ENCODE peak calls at places on chromosomes 4 and X, in seven cellular contexts. K is mesendoderm, T is IMR-90, I is neuronal stem cell, J is H1, F is trophoblast cell, H is H9. B is an unnamed sample.

GRCh38 chrX:106404512-106404911 is 207.3 kb upstream of the RADX start:
- DNase-seq in K (peak; percentile 18), J (no peak), H (no peak), F (peak; percentile 21), I (no peak), T (no peak), B (no peak)

GRCh38 chr4:10015140-10015753 is 6.0 kb downstream of the SLC2A9 start:
- DNase-seq in F (no peak), J (peak; percentile 46), H (peak; percentile 79), I (peak; percentile 41), K (peak; percentile 76), T (peak; percentile 42), B (no peak)

GRCh38 chr4:174380699-174381098 is 97.0 kb downstream of the CEP44 start:
- DNase-seq in K (peak; percentile 16), H (no peak), T (no peak), F (no peak), I (no peak), J (no peak), B (no peak)

GRCh38 chr4:8373973-8374545 is 66.5 kb downstream of the ACOX3 start:
- DNase-seq in I (no peak), J (no peak), K (no peak), F (no peak), H (no peak), T (no peak), B (no peak)

GRCh38 chr4:8376361-8377102 is 64.0 kb downstream of the ACOX3 start:
- DNase-seq in F (no peak), J (no peak), I (no peak), T (no peak), H (no peak), K (no peak), B (no peak)

GRCh38 chr4:98284640-98285046 is 23.5 kb downstream of the RAP1GDS1 start:
- DNase-seq in K (peak; percentile 95), H (peak; percentile 80), F (no peak), J (peak; percentile 63), T (peak; percentile 34), I (peak; percentile 27), B (no peak)

GRCh38 chr4:25509656-25510055 is 132.6 kb downstream of the ANAPC4 start:
- DNase-seq in J (no peak), T (no peak), F (no peak), I (no peak), K (no peak), H (no peak), B (no peak)

GRCh38 chr4:72809208-72809607 is 240.2 kb upstream of the ADAMTS3 start:
- DNase-seq in J (no peak), F (no peak), K (no peak), I (no peak), T (no peak), H (no peak), B (no peak)

GRCh38 chr4:13548059-13548983 is 4.0 kb upstream of the NKX3-2 start:
- DNase-seq in H (no peak), J (no peak), T (no peak), K (no peak), I (no peak), F (no peak), B (peak; percentile 54)
- H3K27me3 ChIP-seq in H (peaks cover 32% of the 10 kb centered on the region), J (peaks cover 59% of the 10 kb centered on the region), T (peaks cover 39% of the 10 kb centered on the region), K (peaks cover 25% of the 10 kb centered on the region), I (peaks cover 23% of the 10 kb centered on the region), F (peaks cover 34% of the 10 kb centered on the region), B (peaks cover 36% of the 10 kb centered on the region)

GRCh38 chrX:139554991-139555675 is 24.6 kb downstream of the F9 start:
- DNase-seq in T (no peak), F (no peak), K (no peak), I (no peak), H (peak; percentile 36), J (no peak), B (no peak)
- H4K8ac ChIP-seq in T (no peak overlapping the region), F (no peak overlapping the region), K (no peak overlapping the region), I (no peak overlapping the region), H (peak overlapping the region; percentile 84), J (peak overlapping the region; percentile 14), B (no peak overlapping the region)

GRCh38 chrX:71910526-71911022 is at the start of gene NHSL2:
- DNase-seq in J (no peak), K (peak; percentile 66), I (peak; percentile 37), H (peak; percentile 67), T (peak; percentile 6), F (no peak), B (peak; percentile 40)

GRCh38 chrX:71909956-71910355 is 689 bp upstream of the NHSL2 start:
- DNase-seq in H (peak; percentile 65), F (no peak), J (no peak), T (no peak), K (peak; percentile 69), I (peak; percentile 31), B (peak; percentile 42)

GRCh38 chrX:71912156-71912555 is 1.5 kb downstream of the NHSL2 start:
- DNase-seq in F (no peak), K (peak; percentile 34), T (no peak), I (no peak), H (no peak), J (no peak), B (no peak)

GRCh38 chrX:71911731-71912050 is 1.0 kb downstream of the NHSL2 start:
- DNase-seq in I (no peak), T (no peak), F (no peak), H (no peak), K (peak; percentile 58), J (no peak), B (peak; percentile 30)

GRCh38 chrX:71911023-71911730 is 532 bp downstream of the NHSL2 start:
- DNase-seq in I (peak; percentile 42), K (peak; percentile 70), T (no peak), H (peak; percentile 64), F (no peak), J (no peak), B (peak; percentile 35)
- H3K27me3 ChIP-seq in I (no peaks in the 10 kb centered on the region), K (no peaks in the 10 kb centered on the region), T (peaks cover 55% of the 10 kb centered on the region), H (no peaks in the 10 kb centered on the region), F (no peaks in the 10 kb centered on the region), J (no peaks in the 10 kb centered on the region), B (peaks cover 51% of the 10 kb centered on the region)

GRCh38 chrX:77771601-77772000 is 14.4 kb downstream of the ATRX start:
- DNase-seq in K (no peak), J (no peak), F (no peak), H (no peak), T (no peak), I (no peak), B (no peak)

GRCh38 chrX:77768787-77769186 is 17.2 kb downstream of the ATRX start:
- DNase-seq in T (no peak), F (no peak), J (no peak), H (no peak), K (no peak), I (no peak), B (no peak)
- H4K8ac ChIP-seq in T (no peak overlapping the region), F (no peak overlapping the region), J (no peak overlapping the region), H (no peak overlapping the region), K (no peak overlapping the region), I (no peak overlapping the region), B (no peak overlapping the region)

GRCh38 chr4:1797298-1797860 is 4.3 kb downstream of the FGFR3 start:
- DNase-seq in I (no peak), H (no peak), F (no peak), J (no peak), T (no peak), K (no peak), B (no peak)

GRCh38 chr4:1796486-1797204 is 3.6 kb downstream of the FGFR3 start:
- DNase-seq in J (no peak), F (no peak), I (no peak), T (no peak), K (no peak), H (no peak), B (no peak)

GRCh38 chr4:1794809-1795303 is 1.8 kb downstream of the FGFR3 start:
- DNase-seq in I (no peak), K (no peak), H (no peak), J (no peak), T (no peak), F (no peak), B (no peak)

GRCh38 chr4:1793940-1794808 is 1.1 kb downstream of the FGFR3 start:
- DNase-seq in H (no peak), I (no peak), T (no peak), K (peak; percentile 57), J (no peak), F (no peak), B (peak; percentile 46)

GRCh38 chr4:1795304-1796195 is 2.5 kb downstream of the FGFR3 start:
- DNase-seq in T (no peak), F (no peak), I (no peak), H (no peak), K (peak; percentile 51), J (no peak), B (no peak)
- H3K27me3 ChIP-seq in T (peaks cover 51% of the 10 kb centered on the region), F (peaks cover 24% of the 10 kb centered on the region), I (peaks cover 11% of the 10 kb centered on the region), H (peaks cover 2% of the 10 kb centered on the region), K (no peaks in the 10 kb centered on the region), J (peaks cover 36% of the 10 kb centered on the region), B (peaks cover 44% of the 10 kb centered on the region)

GRCh38 chrX:150506486-150506885 is 61.9 kb upstream of the MTM1 start:
- DNase-seq in T (no peak), K (peak; percentile 4), J (no peak), F (no peak), H (peak; percentile 64), I (no peak), B (no peak)
- H4K8ac ChIP-seq in T (no peak overlapping the region), K (no peak overlapping the region), J (peak overlapping the region; percentile 48), F (no peak overlapping the region), H (no peak overlapping the region), I (no peak overlapping the region), B (no peak overlapping the region)

GRCh38 chrX:152155766-152156310 is 17.5 kb upstream of the MAGEA10 start:
- DNase-seq in J (no peak), T (no peak), I (no peak), K (no peak), H (no peak), F (no peak), B (no peak)
- H3K27me3 ChIP-seq in J (no peaks in the 10 kb centered on the region), T (no peaks in the 10 kb centered on the region), I (no peaks in the 10 kb centered on the region), K (no peaks in the 10 kb centered on the region), H (no peaks in the 10 kb centered on the region), F (no peaks in the 10 kb centered on the region), B (no peaks in the 10 kb centered on the region)

GRCh38 chr4:19879330-19879729 is 372.4 kb upstream of the SLIT2 start:
- DNase-seq in T (no peak), H (no peak), J (no peak), I (no peak), F (no peak), K (peak; percentile 34), B (peak; percentile 2)
- H4K8ac ChIP-seq in T (no peak overlapping the region), H (no peak overlapping the region), J (no peak overlapping the region), I (no peak overlapping the region), F (no peak overlapping the region), K (no peak overlapping the region), B (no peak overlapping the region)

GRCh38 chr4:973431-974397 is at the start of gene DGKQ:
- DNase-seq in T (peak; percentile 75), J (no peak), H (peak; percentile 79), F (peak; percentile 63), K (peak; percentile 78), I (peak; percentile 83), B (peak; percentile 78)

GRCh38 chr4:970046-970745 is 3.2 kb downstream of the DGKQ start:
- DNase-seq in I (no peak), F (no peak), T (no peak), K (peak; percentile 72), J (no peak), H (no peak), B (no peak)

GRCh38 chr4:970854-971520 is 2.4 kb downstream of the DGKQ start:
- DNase-seq in F (no peak), H (no peak), I (no peak), J (no peak), T (no peak), K (no peak), B (no peak)

GRCh38 chr4:972651-973424 is 531 bp downstream of the DGKQ start:
- DNase-seq in T (no peak), H (no peak), J (no peak), F (no peak), K (no peak), I (no peak), B (peak; percentile 28)

GRCh38 chr4:971670-972500 is 1.5 kb downstream of the DGKQ start:
- DNase-seq in I (no peak), K (no peak), H (no peak), F (no peak), T (no peak), J (no peak), B (no peak)
- H3K27me3 ChIP-seq in I (peaks cover 14% of the 10 kb centered on the region), K (peaks cover 5% of the 10 kb centered on the region), H (peaks cover 3% of the 10 kb centered on the region), F (peaks cover 28% of the 10 kb centered on the region), T (no peaks in the 10 kb centered on the region), J (peaks cover 44% of the 10 kb centered on the region), B (no peaks in the 10 kb centered on the region)